ENCODE peak calls at places on chromosome 6, in eight cellular contexts. G, V, D, N, F, Y, B and P are unnamed samples.

GRCh38 chr6:33750244-33750991 is 3.7 kb upstream of the IP6K3 start:
- DNase-seq in G (no peak), V (no peak), D (no peak), N (no peak), F (no peak), Y (no peak), B (no peak), P (no peak)

GRCh38 chr6:105191351-105191750 is 11.5 kb upstream of the POPDC3 start:
- DNase-seq in G (no peak), V (no peak), D (no peak), N (no peak), F (no peak), Y (no peak), B (no peak), P (no peak)

GRCh38 chr6:28709478-28710349 is 184.0 kb downstream of the GPX5 start:
- DNase-seq in G (no peak), V (no peak), D (no peak), N (no peak), F (no peak), Y (no peak), B (no peak), P (no peak)

GRCh38 chr6:106961136-106961535 is 13.4 kb downstream of the CD24 start:
- DNase-seq in G (no peak), V (no peak), D (no peak), N (no peak), F (no peak), Y (no peak), B (no peak), P (no peak)

GRCh38 chr6:41503841-41504525 is 42.2 kb upstream of the FOXP4 start:
- DNase-seq in G (peak; percentile 40), V (peak; percentile 71), D (peak; percentile 22), N (peak; percentile 10), F (no peak), Y (peak; percentile 54), B (no peak), P (no peak)

GRCh38 chr6:30988209-30988825 is 4.8 kb downstream of the MUC21 start:
- DNase-seq in G (no peak), V (no peak), D (no peak), N (no peak), F (no peak), Y (no peak), B (no peak), P (no peak)

GRCh38 chr6:105177521-105177920 is 2.3 kb downstream of the POPDC3 start:
- DNase-seq in G (no peak), V (no peak), D (no peak), N (no peak), F (no peak), Y (no peak), B (no peak), P (no peak)

GRCh38 chr6:162849269-162849668 is 121.5 kb downstream of the PACRG start:
- DNase-seq in G (no peak), V (no peak), D (no peak), N (no peak), F (no peak), Y (no peak), B (no peak), P (no peak)

GRCh38 chr6:54775586-54775985 is 71.0 kb upstream of the FAM83B start:
- DNase-seq in G (no peak), V (no peak), D (no peak), N (no peak), F (no peak), Y (no peak), B (no peak), P (no peak)

GRCh38 chr6:84042603-84043002 is 9.0 kb downstream of the MRAP2 start:
- DNase-seq in G (no peak), V (no peak), D (no peak), N (no peak), F (no peak), Y (no peak), B (no peak), P (no peak)

GRCh38 chr6:46704562-46704961 is 16.9 kb downstream of the TDRD6 start:
- DNase-seq in G (no peak), V (no peak), D (peak; percentile 28), N (peak; percentile 80), F (no peak), Y (no peak), B (peak; percentile 46), P (no peak)

GRCh38 chr6:72151742-72152141 is 265.4 kb downstream of the RIMS1 start:
- DNase-seq in G (no peak), V (no peak), D (no peak), N (no peak), F (no peak), Y (no peak), B (no peak), P (no peak)

GRCh38 chr6:7644394-7644793 is 54.4 kb downstream of the SNRNP48 start:
- DNase-seq in G (no peak), V (no peak), D (peak; percentile 82), N (peak; percentile 92), F (no peak), Y (no peak), B (no peak), P (no peak)

GRCh38 chr6:3958255-3958654 is 109.1 kb downstream of the FAM50B start:
- DNase-seq in G (no peak), V (no peak), D (no peak), N (no peak), F (no peak), Y (no peak), B (no peak), P (no peak)

GRCh38 chr6:79070206-79070825 is 7.7 kb downstream of the PHIP start:
- DNase-seq in G (no peak), V (no peak), D (no peak), N (no peak), F (no peak), Y (peak; percentile 14), B (no peak), P (no peak)

GRCh38 chr6:56595490-56596122 is 47.1 kb downstream of the DST start:
- DNase-seq in G (peak; percentile 24), V (no peak), D (peak; percentile 35), N (peak; percentile 37), F (no peak), Y (peak; percentile 21), B (peak; percentile 73), P (no peak)

GRCh38 chr6:168196385-168196860 is 117.4 kb upstream of the FRMD1 start:
- DNase-seq in G (no peak), V (no peak), D (no peak), N (peak; percentile 38), F (no peak), Y (no peak), B (no peak), P (peak; percentile 76)

GRCh38 chr6:39787322-39787721 is 4.9 kb upstream of the DAAM2 start:
- DNase-seq in G (no peak), V (no peak), D (no peak), N (no peak), F (no peak), Y (no peak), B (no peak), P (no peak)

GRCh38 chr6:154615483-154616025 is 105.1 kb upstream of the CNKSR3 start:
- DNase-seq in G (peak; percentile 24), V (no peak), D (peak; percentile 58), N (peak; percentile 72), F (no peak), Y (peak; percentile 69), B (peak; percentile 7), P (peak; percentile 73)

GRCh38 chr6:154591220-154591619 is 80.7 kb upstream of the CNKSR3 start:
- DNase-seq in G (no peak), V (no peak), D (no peak), N (no peak), F (no peak), Y (no peak), B (no peak), P (no peak)

GRCh38 chr6:43814865-43815264 is 44.9 kb downstream of the VEGFA start:
- DNase-seq in G (no peak), V (no peak), D (no peak), N (no peak), F (no peak), Y (no peak), B (no peak), P (no peak)

GRCh38 chr6:157251565-157252247 is 71.6 kb downstream of the TMEM242 start:
- DNase-seq in G (no peak), V (no peak), D (no peak), N (no peak), F (no peak), Y (no peak), B (no peak), P (no peak)

GRCh38 chr6:75609639-75610590 is 8.2 kb downstream of the SENP6 start:
- DNase-seq in G (no peak), V (no peak), D (no peak), N (no peak), F (no peak), Y (no peak), B (no peak), P (no peak)

GRCh38 chr6:44000164-44000842 is 126.9 kb downstream of the MRPL14 start:
- DNase-seq in G (peak; percentile 36), V (no peak), D (no peak), N (no peak), F (no peak), Y (no peak), B (no peak), P (peak; percentile 92)

GRCh38 chr6:166575190-166575589 is 11.3 kb downstream of the RAMACL start:
- DNase-seq in G (no peak), V (no peak), D (no peak), N (no peak), F (no peak), Y (peak; percentile 32), B (peak; percentile 95), P (no peak)

GRCh38 chr6:45376310-45377040 is 1.3 kb downstream of the SUPT3H start:
- DNase-seq in G (no peak), V (no peak), D (no peak), N (no peak), F (no peak), Y (no peak), B (peak; percentile 27), P (no peak)

GRCh38 chr6:28907394-28907793 is 16.4 kb downstream of the TRIM27 start:
- DNase-seq in G (no peak), V (no peak), D (no peak), N (peak; percentile 33), F (no peak), Y (peak; percentile 24), B (no peak), P (no peak)

GRCh38 chr6:84762941-84763396 is 1.4 kb downstream of the TBX18 start:
- DNase-seq in G (peak; percentile 50), V (peak; percentile 52), D (peak; percentile 26), N (no peak), F (no peak), Y (no peak), B (no peak), P (no peak)

GRCh38 chr6:130138909-130139242 is 83.9 kb downstream of the SAMD3 start:
- DNase-seq in G (no peak), V (no peak), D (no peak), N (no peak), F (no peak), Y (no peak), B (no peak), P (no peak)

GRCh38 chr6:158008894-158009891 is 27.5 kb downstream of the SYNJ2 start:
- DNase-seq in G (no peak), V (peak; percentile 69), D (no peak), N (peak; percentile 32), F (no peak), Y (no peak), B (peak; percentile 90), P (peak; percentile 68)

GRCh38 chr6:160069050-160069454 is 52.6 kb upstream of the SLC22A1 start:
- DNase-seq in G (no peak), V (no peak), D (no peak), N (no peak), F (no peak), Y (no peak), B (no peak), P (no peak)

GRCh38 chr6:135759831-135760230 is 91.7 kb upstream of the PDE7B start:
- DNase-seq in G (peak; percentile 22), V (no peak), D (peak; percentile 3), N (peak; percentile 65), F (no peak), Y (no peak), B (no peak), P (no peak)

GRCh38 chr6:109313139-109313538 is 69.1 kb downstream of the CD164 start:
- DNase-seq in G (no peak), V (no peak), D (no peak), N (no peak), F (no peak), Y (no peak), B (no peak), P (no peak)

GRCh38 chr6:7195330-7196018 is 87.7 kb downstream of the RREB1 start:
- DNase-seq in G (no peak), V (no peak), D (no peak), N (no peak), F (no peak), Y (no peak), B (no peak), P (no peak)